ENCODE peak calls at places on chromosomes 2 and 18, in seven cellular contexts. S is hepatocyte, L is tibial artery, A is thoracic aorta, Z is Peyer's patch, H is thyroid gland, K is IMR-90. P is an unnamed sample.
A peak's percentile ranks its signal among the peaks of the same experiment; 100 is the strongest.

GRCh38 chr2:190303642-190304041 is 16.0 kb downstream of the HIBCH start:
- DNase-seq in S (no peak), L (no peak), A (no peak), Z (no peak), H (no peak), K (peak; percentile 10), P (no peak)

GRCh38 chr2:224366269-224366668 is 35.6 kb downstream of the FAM124B start:
- DNase-seq in S (no peak), L (no peak), A (no peak), Z (no peak), H (no peak), K (no peak), P (no peak)

GRCh38 chr2:168194784-168195522 is 52.4 kb downstream of the STK39 start:
- DNase-seq in S (no peak), L (no peak), A (no peak), Z (peak; percentile 61), H (no peak), K (peak; percentile 63), P (no peak)

GRCh38 chr2:99490088-99491065 is 560 bp upstream of the REV1 start:
- DNase-seq in S (peak; percentile 99), L (peak; percentile 94), A (peak; percentile 70), Z (peak; percentile 92), H (peak; percentile 92), K (peak; percentile 93), P (peak; percentile 89)

GRCh38 chr2:109126501-109126860 is 2.5 kb upstream of the SH3RF3 start:
- DNase-seq in S (no peak), L (no peak), A (no peak), Z (no peak), H (no peak), K (peak; percentile 92), P (peak; percentile 68)

GRCh38 chr2:118417417-118418125 is 329.3 kb downstream of the INSIG2 start:
- DNase-seq in S (no peak), L (no peak), A (no peak), Z (no peak), H (no peak), K (peak; percentile 12), P (no peak)

GRCh38 chr2:173999272-173999671 is 34.1 kb upstream of the SP3 start:
- DNase-seq in S (no peak), L (peak; percentile 90), A (no peak), Z (no peak), H (peak; percentile 23), K (no peak), P (no peak)

GRCh38 chr2:118667366-118667765 is 180.1 kb downstream of the EN1 start:
- DNase-seq in S (no peak), L (no peak), A (no peak), Z (no peak), H (no peak), K (no peak), P (no peak)

DNA sequence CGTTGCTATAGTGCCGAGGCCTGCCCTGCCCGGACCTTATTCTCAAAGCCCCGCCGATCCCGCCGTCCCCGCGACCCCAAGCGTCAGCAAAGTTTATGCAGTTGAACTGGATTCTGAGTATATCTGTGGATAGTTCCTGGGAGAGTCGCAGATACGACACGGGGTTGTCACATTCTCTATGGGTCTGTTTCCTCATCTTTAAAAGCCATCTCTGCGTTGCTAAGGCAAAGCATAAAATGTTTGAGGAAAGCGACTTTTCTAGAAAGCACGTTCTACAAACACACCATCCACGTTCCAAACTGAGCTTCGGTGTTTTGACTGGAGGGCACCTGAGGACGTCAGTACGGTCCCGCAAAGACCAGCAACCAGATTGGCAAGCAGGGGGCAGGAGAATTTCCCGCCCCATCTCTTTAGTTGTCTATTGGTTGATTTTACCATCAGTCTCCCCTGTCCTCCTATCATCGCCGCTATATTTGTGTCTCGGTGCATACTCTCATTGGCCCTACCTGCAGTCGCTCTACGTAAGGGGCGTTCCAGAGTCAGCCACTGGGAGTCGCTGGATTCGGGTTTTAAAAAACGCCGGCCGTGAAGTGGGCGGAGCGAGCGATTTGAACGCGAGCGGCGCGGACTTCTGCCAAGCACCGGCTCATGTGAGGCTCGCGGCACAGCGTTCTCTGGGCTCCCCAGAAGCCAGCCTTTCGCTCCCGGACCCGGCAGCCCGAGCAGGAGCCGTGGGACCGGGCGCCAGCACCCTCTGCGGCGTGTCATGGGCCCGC is at the start of gene CENPA:
- DNase-seq in S (peak; percentile 98), L (peak; percentile 99), A (peak; percentile 93), Z (peak; percentile 95), H (peak; percentile 97), K (peak; percentile 100), P (peak; percentile 99)
- TF ChIP-seq CTCF in S (peak; percentile 4), L (peak; percentile 34), A (no peak), Z (peak; percentile 52), H (no peak), K (peak; percentile 23), P (peak; percentile 25)

DNA sequence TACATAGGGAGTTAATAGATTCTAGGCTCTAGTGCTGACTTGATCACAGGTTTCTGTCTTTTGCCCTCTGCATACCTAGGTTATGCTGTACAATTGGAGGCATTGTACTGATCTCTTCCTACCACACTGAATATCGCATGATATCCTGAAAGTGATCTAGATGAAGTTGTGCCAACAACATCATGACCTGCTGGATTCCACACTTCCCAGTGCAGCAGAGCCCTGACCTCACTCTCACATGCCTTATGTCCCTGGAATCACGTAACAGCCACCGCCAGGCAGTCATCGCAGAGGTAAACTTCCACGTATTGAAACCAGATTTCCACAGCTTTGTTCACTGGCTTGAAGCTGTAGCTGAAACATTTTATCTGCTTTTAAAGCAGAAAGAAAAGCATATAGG is 214.0 kb downstream of the ANKRD30B start:
- DNase-seq in S (no peak), L (no peak), A (no peak), Z (no peak), H (no peak), K (no peak), P (no peak)
- H3K9me3 ChIP-seq in S (no peaks in the 10 kb centered on the region), L (no peaks in the 10 kb centered on the region), A (no peaks in the 10 kb centered on the region), Z (no peaks in the 10 kb centered on the region), H (no peaks in the 10 kb centered on the region), K (peaks cover 34% of the 10 kb centered on the region), P (peaks cover 41% of the 10 kb centered on the region)

DNA sequence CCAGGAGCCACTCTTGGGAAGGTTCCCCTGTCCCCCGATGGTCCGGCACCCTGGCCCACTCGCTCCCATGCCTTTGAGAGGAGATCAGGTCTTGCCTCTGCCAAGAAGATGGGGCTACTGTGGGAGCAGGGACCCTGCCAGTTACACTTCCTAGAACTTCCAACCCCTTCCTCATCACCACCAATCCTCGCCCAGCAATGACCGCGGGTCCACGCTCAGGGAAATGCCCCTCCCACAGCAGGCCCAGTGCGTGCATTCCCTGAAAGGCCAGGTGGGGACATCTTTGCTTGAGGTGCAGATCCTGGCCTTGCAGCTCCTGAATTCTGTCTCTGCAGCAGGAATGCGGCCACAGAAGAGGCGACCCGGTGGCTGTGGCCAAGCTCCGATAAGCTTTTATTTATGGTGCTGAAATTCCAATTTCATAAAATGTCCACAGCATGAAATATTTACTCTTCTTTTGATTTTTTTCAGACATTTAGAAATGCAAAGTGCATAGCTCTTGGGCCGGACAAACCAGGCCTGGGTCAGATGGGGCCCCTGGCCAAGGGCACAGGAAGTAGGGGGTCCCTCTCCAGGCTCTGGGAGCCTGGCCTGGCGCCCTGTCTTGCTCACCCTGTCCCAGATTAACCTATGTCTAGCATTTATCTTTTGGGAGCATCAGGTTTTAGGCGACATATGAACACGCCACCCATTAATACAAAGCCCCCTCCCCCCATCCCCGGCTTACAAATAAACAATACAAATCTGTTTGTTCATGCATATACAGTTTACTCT is 29.8 kb downstream of the PXDN start:
- DNase-seq in S (no peak), L (no peak), A (no peak), Z (no peak), H (no peak), K (no peak), P (no peak)
- H3K4me3 ChIP-seq in S (no peak overlapping the region), L (no peak overlapping the region), A (no peak overlapping the region), Z (no peak overlapping the region), H (no peak overlapping the region), K (no peak overlapping the region), P (no peak overlapping the region)

GRCh38 chr18:6729247-6730091 is at the start of gene ARHGAP28:
- DNase-seq in S (peak; percentile 96), L (peak; percentile 76), A (no peak), Z (peak; percentile 25), H (peak; percentile 87), K (peak; percentile 92), P (peak; percentile 86)
- TF ChIP-seq CTCF in S (peak; percentile 43), L (no peak), A (no peak), Z (peak; percentile 11), H (peak; percentile 44), K (peak; percentile 34), P (peak; percentile 23)

GRCh38 chr18:35604369-35604768 is 22.8 kb downstream of the GALNT1 start:
- DNase-seq in S (no peak), L (no peak), A (no peak), Z (no peak), H (no peak), K (no peak), P (no peak)
- H3K9me3 ChIP-seq in S (peaks cover 13% of the 10 kb centered on the region), L (peaks cover 8% of the 10 kb centered on the region), A (peaks cover 14% of the 10 kb centered on the region), Z (no peaks in the 10 kb centered on the region), H (no peaks in the 10 kb centered on the region), K (peaks cover 12% of the 10 kb centered on the region), P (no peaks in the 10 kb centered on the region)

GRCh38 chr2:23351388-23352141 is 33.4 kb upstream of the KLHL29 start:
- DNase-seq in S (peak; percentile 91), L (peak; percentile 89), A (peak; percentile 18), Z (peak; percentile 43), H (peak; percentile 73), K (peak; percentile 66), P (peak; percentile 30)
- H3K4me3 ChIP-seq in S (no peak overlapping the region), L (peak overlapping the region; percentile 24), A (peak overlapping the region; percentile 53), Z (no peak overlapping the region), H (no peak overlapping the region), K (no peak overlapping the region), P (no peak overlapping the region)